ENCODE peak calls at places on chromosomes 11 and 22, in seven cellular contexts. Q is HFF-Myc; X is EH; M is H9; I is HEK293T; G is kidney epithelial cell; R is activated naive CD8-positive, alpha-beta T cell treated with anti-CD3 and anti-CD28 coated beads for 36 hours. N is an unnamed sample.

GRCh38 chr11:130979386-130979972 is 63.2 kb upstream of the SNX19 start:
- DNase-seq in I (peak; percentile 18), Q (no peak), R (no peak), M (no peak), G (no peak), X (peak; percentile 41), N (no peak)

GRCh38 chr22:37657590-37658132 is 862 bp upstream of the PDXP start:
- DNase-seq in R (no peak), I (no peak), Q (no peak), M (no peak), X (peak; percentile 43), G (no peak), N (no peak)

GRCh38 chr11:40125054-40125453 is 1334.4 kb downstream of the LRRC4C start:
- DNase-seq in I (no peak), M (no peak), R (no peak), G (no peak), Q (no peak), X (no peak), N (no peak)

GRCh38 chr11:4605057-4605456 is 3.0 kb downstream of the TRIM68 start:
- DNase-seq in X (no peak), I (no peak), M (no peak), R (no peak), G (no peak), Q (no peak), N (no peak)

GRCh38 chr11:120305286-120305685 is 19.8 kb upstream of the TLCD5 start:
- DNase-seq in G (no peak), X (no peak), M (no peak), I (no peak), R (no peak), Q (no peak), N (no peak)

GRCh38 chr11:22558638-22559037 is 67.0 kb downstream of the FANCF start:
- DNase-seq in G (no peak), X (peak; percentile 5), M (no peak), R (no peak), Q (no peak), I (no peak), N (no peak)

GRCh38 chr11:10149553-10149952 is 144.5 kb downstream of the SBF2 start:
- DNase-seq in X (no peak), G (no peak), I (no peak), M (no peak), Q (no peak), R (no peak), N (no peak)

GRCh38 chr11:208177-208916 is 839 bp downstream of the RIC8A start:
- DNase-seq in M (peak; percentile 70), R (peak; percentile 92), G (no peak), Q (no peak), I (peak; percentile 66), X (peak; percentile 79), N (peak; percentile 70)

GRCh38 chr22:37905534-37906363 is at the start of gene MICALL1:
- DNase-seq in X (peak; percentile 84), M (peak; percentile 59), I (peak; percentile 90), R (peak; percentile 78), Q (no peak), G (no peak), N (peak; percentile 53)

GRCh38 chr11:107576497-107577086 is 11.1 kb upstream of the ALKBH8 start:
- DNase-seq in I (peak; percentile 54), G (no peak), R (peak; percentile 25), Q (no peak), X (peak; percentile 62), M (no peak), N (no peak)

GRCh38 chr11:66967670-66968425 is 7.3 kb upstream of the C11orf86 start:
- DNase-seq in Q (no peak), M (no peak), X (peak; percentile 94), I (no peak), G (no peak), R (no peak), N (no peak)

GRCh38 chr11:64436025-64436424 is 77.1 kb downstream of the RPS6KA4 start:
- DNase-seq in X (no peak), I (no peak), Q (no peak), R (no peak), G (no peak), M (no peak), N (no peak)

GRCh38 chr22:39098026-39098425 is 982 bp downstream of the APOBEC3H start:
- DNase-seq in I (peak; percentile 9), R (no peak), G (no peak), M (peak; percentile 81), X (no peak), Q (no peak), N (no peak)

GRCh38 chr11:17014321-17014773 is at the start of gene PLEKHA7:
- DNase-seq in M (no peak), R (peak; percentile 13), X (no peak), Q (no peak), I (peak; percentile 60), G (no peak), N (no peak)

GRCh38 chr22:46791201-46791731 is 28.8 kb downstream of the TBC1D22A start:
- DNase-seq in G (no peak), M (no peak), Q (no peak), R (peak; percentile 73), X (peak; percentile 58), I (no peak), N (peak; percentile 62)

N was measured in activated T-helper 9 cell treated with anti-CD3 and anti-CD28 coated beads, Interleukin-2, amount 50 U/mL, for 16 hours.